ENCODE peak calls at places on chromosomes 16 and 17, in eight cellular contexts. I, U, A, G, J, Y, Q and K are unnamed samples.

GRCh38 chr17:10243905-10244844 is 45.8 kb upstream of the GAS7 start:
- DNase-seq in I (peak; percentile 24), U (no peak), A (no peak), G (no peak), J (no peak), Y (peak; percentile 22), Q (peak; percentile 44), K (no peak)

GRCh38 chr16:58259995-58260394 is 34.8 kb downstream of the PRSS54 start:
- DNase-seq in I (no peak), U (no peak), A (no peak), G (no peak), J (no peak), Y (no peak), Q (no peak), K (no peak)

GRCh38 chr17:12089809-12090384 is 69.2 kb downstream of the MAP2K4 start:
- DNase-seq in I (no peak), U (no peak), A (no peak), G (no peak), J (no peak), Y (no peak), Q (no peak), K (no peak)

GRCh38 chr16:47051031-47051430 is 77.6 kb upstream of the DNAJA2 start:
- DNase-seq in I (no peak), U (no peak), A (no peak), G (no peak), J (no peak), Y (no peak), Q (no peak), K (no peak)

GRCh38 chr16:77888786-77889185 is 100.4 kb downstream of the VAT1L start:
- DNase-seq in I (no peak), U (no peak), A (no peak), G (no peak), J (no peak), Y (no peak), Q (no peak), K (no peak)

GRCh38 chr17:17186551-17187505 is 19.3 kb downstream of the PLD6 start:
- DNase-seq in I (no peak), U (no peak), A (no peak), G (no peak), J (no peak), Y (no peak), Q (no peak), K (no peak)

GRCh38 chr16:6633441-6633840 is 699.2 kb upstream of the RBFOX1 start:
- DNase-seq in I (no peak), U (no peak), A (no peak), G (no peak), J (no peak), Y (no peak), Q (no peak), K (no peak)

GRCh38 chr17:31753011-31753410 is 106.0 kb downstream of the COPRS start:
- DNase-seq in I (peak; percentile 63), U (no peak), A (no peak), G (no peak), J (no peak), Y (no peak), Q (no peak), K (no peak)

GRCh38 chr17:8698142-8699050 is 46.2 kb downstream of the CCDC42 start:
- DNase-seq in I (peak; percentile 79), U (no peak), A (peak; percentile 58), G (no peak), J (peak; percentile 65), Y (peak; percentile 86), Q (peak; percentile 84), K (no peak)

GRCh38 chr17:77287432-77288068 is 146.8 kb downstream of the SEC14L1 start:
- DNase-seq in I (peak; percentile 69), U (peak; percentile 69), A (peak; percentile 90), G (peak; percentile 83), J (no peak), Y (no peak), Q (no peak), K (peak; percentile 85)

GRCh38 chr16:87487361-87487924 is 5.4 kb downstream of the ZCCHC14 start:
- DNase-seq in I (peak; percentile 72), U (peak; percentile 65), A (peak; percentile 86), G (peak; percentile 79), J (peak; percentile 76), Y (no peak), Q (no peak), K (peak; percentile 81)

GRCh38 chr17:1153795-1154546 is 25.8 kb downstream of the ABR start:
- DNase-seq in I (peak; percentile 68), U (peak; percentile 59), A (no peak), G (no peak), J (peak; percentile 54), Y (peak; percentile 87), Q (peak; percentile 92), K (no peak)

GRCh38 chr17:75594499-75595283 is 7.1 kb downstream of the MYO15B start:
- DNase-seq in I (no peak), U (no peak), A (peak; percentile 45), G (no peak), J (no peak), Y (no peak), Q (no peak), K (no peak)

GRCh38 chr16:60686824-60687223 is 1349.4 kb downstream of the CDH8 start:
- DNase-seq in I (no peak), U (no peak), A (no peak), G (no peak), J (no peak), Y (no peak), Q (no peak), K (no peak)

DNA sequence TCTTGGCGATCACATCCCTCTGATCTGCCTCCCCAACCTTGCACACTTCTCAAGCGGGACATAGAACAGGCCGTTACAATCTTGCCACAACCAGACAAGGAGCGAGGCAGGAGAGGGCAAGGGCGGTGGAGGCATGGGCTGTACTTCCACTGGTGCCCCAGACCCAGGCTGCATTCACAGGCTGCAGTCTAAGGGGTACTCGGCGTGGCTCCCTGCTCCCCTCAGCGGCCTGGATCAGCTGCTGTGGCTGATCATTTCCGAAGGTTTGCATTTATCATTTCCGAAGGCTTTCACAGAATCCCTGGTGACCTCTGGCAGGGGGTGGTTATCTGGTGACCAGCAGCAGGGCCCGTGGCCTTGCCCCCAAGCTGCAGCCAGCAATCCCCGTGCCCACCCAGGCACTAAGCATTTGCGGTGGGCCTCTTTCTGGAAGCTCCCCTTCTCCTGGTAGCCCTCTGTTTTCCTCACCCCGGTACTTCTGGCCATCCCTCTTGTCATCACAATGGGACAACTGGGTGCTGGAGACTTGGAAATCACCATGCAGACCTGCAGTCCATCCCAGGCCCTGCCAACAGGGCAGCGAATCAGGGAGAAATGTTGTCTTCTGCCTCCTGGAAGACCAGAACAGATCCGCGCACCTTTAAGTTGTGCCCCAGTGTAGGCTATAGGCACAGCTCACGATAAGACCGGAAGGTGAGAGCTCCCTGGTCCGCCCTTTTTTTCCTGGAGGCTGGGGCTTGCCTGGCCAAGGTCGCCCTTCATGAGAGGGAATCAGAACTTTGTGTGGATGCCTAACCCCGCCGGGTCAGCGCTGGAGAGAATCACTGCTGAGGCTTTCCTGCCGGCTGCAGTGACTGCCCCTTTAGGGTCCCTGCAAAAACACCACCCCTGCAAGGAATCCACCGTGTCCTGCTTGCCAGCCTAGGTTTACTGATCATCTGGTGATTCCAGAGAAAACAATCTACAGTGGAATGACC is 1739.1 kb downstream of the TP53TG3F start:
- DNase-seq in I (no peak), U (no peak), A (no peak), G (no peak), J (no peak), Y (no peak), Q (no peak), K (no peak)
- H3K9me3 ChIP-seq in I (no peaks in the 10 kb centered on the region), U (peaks cover 16% of the 10 kb centered on the region), A (no peaks in the 10 kb centered on the region), G (peaks cover 27% of the 10 kb centered on the region), J (no peaks in the 10 kb centered on the region), Y (no peaks in the 10 kb centered on the region), Q (no peaks in the 10 kb centered on the region), K (no peaks in the 10 kb centered on the region)

GRCh38 chr16:27359051-27359450 is 42.9 kb upstream of the IL21R start:
- DNase-seq in I (no peak), U (no peak), A (no peak), G (no peak), J (no peak), Y (no peak), Q (no peak), K (no peak)

GRCh38 chr16:27353853-27354252 is 40.1 kb downstream of the IL4R start:
- DNase-seq in I (no peak), U (no peak), A (no peak), G (no peak), J (no peak), Y (no peak), Q (no peak), K (no peak)

GRCh38 chr16:27356794-27357193 is 43.0 kb downstream of the IL4R start:
- DNase-seq in I (no peak), U (no peak), A (no peak), G (no peak), J (no peak), Y (no peak), Q (no peak), K (no peak)

GRCh38 chr16:27352026-27352425 is 38.3 kb downstream of the IL4R start:
- DNase-seq in I (no peak), U (no peak), A (no peak), G (no peak), J (no peak), Y (no peak), Q (no peak), K (no peak)

GRCh38 chr16:27355610-27356009 is 41.8 kb downstream of the IL4R start:
- DNase-seq in I (no peak), U (peak; percentile 47), A (peak; percentile 61), G (peak; percentile 33), J (no peak), Y (no peak), Q (no peak), K (no peak)
- TF ChIP-seq CTCF in I (peak; percentile 25), U (peak; percentile 40), A (peak; percentile 26), G (no peak), J (peak; percentile 48), Y (no peak), Q (peak; percentile 18), K (no peak)

GRCh38 chr17:79691931-79692330 is 38.8 kb upstream of the ENPP7 start:
- DNase-seq in I (no peak), U (no peak), A (no peak), G (peak; percentile 37), J (no peak), Y (peak; percentile 53), Q (no peak), K (no peak)
- H3K27ac ChIP-seq in I (no peak overlapping the region), U (no peak overlapping the region), A (no peak overlapping the region), G (no peak overlapping the region), J (no peak overlapping the region), Y (no peak overlapping the region), Q (no peak overlapping the region), K (no peak overlapping the region)

GRCh38 chr16:31767267-31767666 is 106.3 kb upstream of the ZNF267 start:
- DNase-seq in I (no peak), U (no peak), A (no peak), G (no peak), J (no peak), Y (no peak), Q (no peak), K (no peak)
- H3K9me3 ChIP-seq in I (peaks cover 29% of the 10 kb centered on the region), U (peaks cover 27% of the 10 kb centered on the region), A (peaks cover 49% of the 10 kb centered on the region), G (peaks cover 96% of the 10 kb centered on the region), J (peaks cover 1% of the 10 kb centered on the region), Y (peaks cover 15% of the 10 kb centered on the region), Q (peaks cover 98% of the 10 kb centered on the region), K (peaks cover 7% of the 10 kb centered on the region)

DNA sequence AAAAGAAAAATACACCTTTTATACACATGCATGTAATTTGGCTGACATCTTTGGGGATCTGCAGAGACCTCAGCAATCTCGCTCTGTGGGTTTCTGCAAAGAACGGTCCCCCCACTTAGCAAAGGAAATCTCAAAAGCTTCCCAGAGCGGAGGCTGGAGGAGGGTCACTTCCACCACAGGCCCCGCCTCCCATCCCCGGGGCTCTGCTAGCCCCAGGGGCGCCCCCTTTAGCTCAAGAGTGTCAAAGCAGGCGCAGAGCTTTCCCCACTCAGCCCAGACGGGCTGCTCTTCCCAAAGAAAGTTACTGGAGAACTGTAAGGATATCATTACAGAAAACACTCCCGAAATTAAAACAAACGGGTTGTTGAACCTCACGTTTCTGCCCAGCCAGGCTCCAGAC is 11.4 kb downstream of the SLC13A5 start:
- DNase-seq in I (peak; percentile 47), U (peak; percentile 86), A (no peak), G (no peak), J (no peak), Y (no peak), Q (no peak), K (no peak)
- TF ChIP-seq CTCF in I (peak; percentile 26), U (peak; percentile 72), A (peak; percentile 40), G (no peak), J (peak; percentile 18), Y (no peak), Q (no peak), K (no peak)